ENCODE peak calls at places on chromosome 17, in four cellular contexts. One of them, this sample, is unnamed.

GRCh38 chr17:74873874-74874614 is 1.2 kb upstream of the FDXR start:
- DNase-seq in IMR-90: no peak
- DNase-seq in GM13977: no peak
- DNase-seq in RWPE1: peak; percentile 36
- DNase-seq in this sample: no peak

GRCh38 chr17:76446449-76447231 is 6.3 kb downstream of the UBE2O start:
- DNase-seq in IMR-90: peak; percentile 92
- DNase-seq in GM13977: no peak
- DNase-seq in RWPE1: peak; percentile 96
- DNase-seq in this sample: no peak

GRCh38 chr17:794876-795275 is 12.7 kb downstream of the MRM3 start:
- DNase-seq in IMR-90: peak; percentile 59
- DNase-seq in GM13977: peak; percentile 85
- DNase-seq in RWPE1: peak; percentile 49
- DNase-seq in this sample: peak; percentile 72

GRCh38 chr17:7019839-7020519 is 2.9 kb upstream of the BCL6B start:
- DNase-seq in IMR-90: peak; percentile 23
- DNase-seq in GM13977: no peak
- DNase-seq in RWPE1: no peak
- DNase-seq in this sample: no peak

GRCh38 chr17:7408341-7408740 is 696 bp downstream of the NLGN2 start:
- DNase-seq in IMR-90: no peak
- DNase-seq in GM13977: no peak
- DNase-seq in RWPE1: no peak
- DNase-seq in this sample: no peak

GRCh38 chr17:41894791-41895331 is 23.9 kb downstream of the ACLY start:
- DNase-seq in IMR-90: peak; percentile 90
- DNase-seq in GM13977: no peak
- DNase-seq in RWPE1: no peak
- DNase-seq in this sample: no peak

GRCh38 chr17:31431795-31432658 is 40.6 kb downstream of the RAB11FIP4 start:
- DNase-seq in IMR-90: no peak
- DNase-seq in GM13977: no peak
- DNase-seq in RWPE1: no peak
- DNase-seq in this sample: no peak

GRCh38 chr17:82752371-82753200 is 721 bp downstream of the TBCD start:
- DNase-seq in IMR-90: no peak
- DNase-seq in GM13977: peak; percentile 60
- DNase-seq in RWPE1: peak; percentile 17
- DNase-seq in this sample: peak; percentile 55

GRCh38 chr17:32596666-32597065 is 109.9 kb downstream of the CDK5R1 start:
- DNase-seq in IMR-90: peak; percentile 5
- DNase-seq in GM13977: peak; percentile 69
- DNase-seq in RWPE1: no peak
- DNase-seq in this sample: peak; percentile 61

GRCh38 chr17:60094754-60095153 is 16.0 kb upstream of the HEATR6 start:
- DNase-seq in IMR-90: no peak
- DNase-seq in GM13977: no peak
- DNase-seq in RWPE1: no peak
- DNase-seq in this sample: no peak

GRCh38 chr17:44376124-44376523 is 12.5 kb upstream of the FAM171A2 start:
- DNase-seq in IMR-90: peak; percentile 10
- DNase-seq in GM13977: peak; percentile 77
- DNase-seq in RWPE1: no peak
- DNase-seq in this sample: peak; percentile 73

GRCh38 chr17:75933836-75934235 is 7.0 kb downstream of the FBF1 start:
- DNase-seq in IMR-90: peak; percentile 31
- DNase-seq in GM13977: no peak
- DNase-seq in RWPE1: no peak
- DNase-seq in this sample: no peak

GRCh38 chr17:10652984-10653680 is 4.0 kb downstream of the MYH3 start:
- DNase-seq in IMR-90: no peak
- DNase-seq in GM13977: peak; percentile 45
- DNase-seq in RWPE1: no peak
- DNase-seq in this sample: peak; percentile 52

GRCh38 chr17:78111012-78111726 is 17.4 kb downstream of the TMC6 start:
- DNase-seq in IMR-90: no peak
- DNase-seq in GM13977: no peak
- DNase-seq in RWPE1: no peak
- DNase-seq in this sample: no peak

GRCh38 chr17:27575100-27575911 is 55.7 kb upstream of the LGALS9 start:
- DNase-seq in IMR-90: no peak
- DNase-seq in GM13977: no peak
- DNase-seq in RWPE1: no peak
- DNase-seq in this sample: no peak

GRCh38 chr17:44898768-44899073 is 524 bp downstream of the EFTUD2 start:
- DNase-seq in IMR-90: no peak
- DNase-seq in GM13977: no peak
- DNase-seq in RWPE1: peak; percentile 59
- DNase-seq in this sample: no peak

GRCh38 chr17:27862848-27863247 is 30.3 kb downstream of the LYRM9 start:
- DNase-seq in IMR-90: no peak
- DNase-seq in GM13977: no peak
- DNase-seq in RWPE1: no peak
- DNase-seq in this sample: no peak

GRCh38 chr17:80657561-80657960 is 112.9 kb downstream of the RPTOR start:
- DNase-seq in IMR-90: no peak
- DNase-seq in GM13977: no peak
- DNase-seq in RWPE1: no peak
- DNase-seq in this sample: no peak

GRCh38 chr17:47967607-47968252 is 3.2 kb upstream of the CDK5RAP3 start:
- DNase-seq in IMR-90: peak; percentile 89
- DNase-seq in GM13977: no peak
- DNase-seq in RWPE1: peak; percentile 83
- DNase-seq in this sample: no peak

GRCh38 chr17:50621562-50621961 is 13.1 kb upstream of the ABCC3 start:
- DNase-seq in IMR-90: peak; percentile 50
- DNase-seq in GM13977: no peak
- DNase-seq in RWPE1: no peak
- DNase-seq in this sample: no peak

GRCh38 chr17:3727041-3727440 is 3.3 kb downstream of the HASPIN start:
- DNase-seq in IMR-90: no peak
- DNase-seq in GM13977: peak; percentile 47
- DNase-seq in RWPE1: no peak
- DNase-seq in this sample: no peak
- TF ChIP-seq CTCF in IMR-90: no peak
- TF ChIP-seq CTCF in GM13977: no peak
- TF ChIP-seq CTCF in RWPE1: no peak
- TF ChIP-seq CTCF in this sample: no peak

GRCh38 chr17:65800655-65801054 is 239.2 kb upstream of the AXIN2 start:
- DNase-seq in IMR-90: no peak
- DNase-seq in GM13977: no peak
- DNase-seq in RWPE1: no peak
- DNase-seq in this sample: no peak

GRCh38 chr17:65797101-65797500 is 235.7 kb upstream of the AXIN2 start:
- DNase-seq in IMR-90: peak; percentile 4
- DNase-seq in GM13977: no peak
- DNase-seq in RWPE1: no peak
- DNase-seq in this sample: no peak

GRCh38 chr17:65799454-65799853 is 238.0 kb upstream of the AXIN2 start:
- DNase-seq in IMR-90: no peak
- DNase-seq in GM13977: no peak
- DNase-seq in RWPE1: no peak
- DNase-seq in this sample: no peak

GRCh38 chr17:65799869-65800268 is 238.4 kb upstream of the AXIN2 start:
- DNase-seq in IMR-90: peak; percentile 28
- DNase-seq in GM13977: no peak
- DNase-seq in RWPE1: no peak
- DNase-seq in this sample: no peak

DNA sequence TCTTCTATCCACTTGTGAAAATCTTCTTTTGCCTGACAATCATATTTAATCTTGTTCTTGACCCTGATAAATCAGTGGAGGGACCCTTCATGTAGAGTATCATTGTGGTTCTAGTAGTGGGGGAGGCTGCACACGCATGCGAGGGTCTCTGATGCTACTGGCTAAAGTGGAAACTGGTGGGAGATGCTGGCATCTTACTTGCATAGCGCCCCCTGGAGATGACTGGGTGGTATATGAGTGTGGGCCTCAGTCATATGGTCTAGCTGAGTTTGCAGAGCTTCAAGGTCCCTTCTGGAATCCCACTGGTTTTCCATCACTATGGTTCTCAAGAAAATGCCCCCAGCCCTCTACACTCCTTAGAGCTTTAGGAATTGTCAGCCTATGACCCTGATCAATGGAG is 236.4 kb upstream of the AXIN2 start:
- DNase-seq in IMR-90: no peak
- DNase-seq in GM13977: no peak
- DNase-seq in RWPE1: no peak
- DNase-seq in this sample: no peak
- TF ChIP-seq CTCF in IMR-90: no peak
- TF ChIP-seq CTCF in GM13977: peak; percentile 12
- TF ChIP-seq CTCF in RWPE1: no peak
- TF ChIP-seq CTCF in this sample: no peak

GRCh38 chr17:63497708-63498483 is 21.0 kb downstream of the ACE start:
- DNase-seq in IMR-90: peak; percentile 13
- DNase-seq in GM13977: no peak
- DNase-seq in RWPE1: no peak
- DNase-seq in this sample: no peak
- TF ChIP-seq CTCF in IMR-90: peak; percentile 26
- TF ChIP-seq CTCF in GM13977: no peak
- TF ChIP-seq CTCF in RWPE1: no peak
- TF ChIP-seq CTCF in this sample: no peak

GRCh38 chr17:3512512-3513171 is 36.8 kb downstream of the ASPA start:
- DNase-seq in IMR-90: peak; percentile 20
- DNase-seq in GM13977: no peak
- DNase-seq in RWPE1: no peak
- DNase-seq in this sample: no peak

GRCh38 chr17:3510090-3510489 is 34.3 kb downstream of the ASPA start:
- DNase-seq in IMR-90: no peak
- DNase-seq in GM13977: no peak
- DNase-seq in RWPE1: no peak
- DNase-seq in this sample: no peak

GRCh38 chr17:3513305-3514035 is 37.7 kb downstream of the ASPA start:
- DNase-seq in IMR-90: no peak
- DNase-seq in GM13977: no peak
- DNase-seq in RWPE1: no peak
- DNase-seq in this sample: no peak

GRCh38 chr17:3511841-3512511 is 36.2 kb downstream of the ASPA start:
- DNase-seq in IMR-90: no peak
- DNase-seq in GM13977: no peak
- DNase-seq in RWPE1: no peak
- DNase-seq in this sample: no peak

DNA sequence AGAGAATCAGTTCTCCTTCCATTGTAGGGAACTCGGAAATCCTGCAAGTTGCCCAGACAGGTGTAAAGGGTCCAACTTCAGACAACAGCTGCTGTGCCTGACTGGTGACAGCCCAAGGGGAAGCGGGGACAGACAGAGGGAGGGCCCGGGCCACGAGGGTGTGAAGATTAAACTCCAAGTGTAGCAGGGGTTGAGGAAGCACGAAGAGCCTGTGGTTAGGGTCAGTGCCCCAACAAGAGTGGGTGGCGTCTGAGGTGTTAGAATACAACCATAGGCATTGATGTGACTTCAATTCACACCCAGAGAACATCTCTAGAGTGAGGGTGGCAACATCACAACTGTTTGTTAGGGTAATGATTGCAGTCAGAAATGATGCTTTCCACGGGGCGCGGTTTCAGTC is 39.1 kb downstream of the ASPA start:
- DNase-seq in IMR-90: no peak
- DNase-seq in GM13977: no peak
- DNase-seq in RWPE1: no peak
- DNase-seq in this sample: no peak
- TF ChIP-seq CTCF in IMR-90: no peak
- TF ChIP-seq CTCF in GM13977: no peak
- TF ChIP-seq CTCF in RWPE1: no peak
- TF ChIP-seq CTCF in this sample: no peak

GRCh38 chr17:81705518-81706231 is 2.5 kb downstream of the MRPL12 start:
- DNase-seq in IMR-90: no peak
- DNase-seq in GM13977: no peak
- DNase-seq in RWPE1: no peak
- DNase-seq in this sample: no peak

GRCh38 chr17:81700353-81701287 is 2.5 kb upstream of the MRPL12 start:
- DNase-seq in IMR-90: no peak
- DNase-seq in GM13977: no peak
- DNase-seq in RWPE1: no peak
- DNase-seq in this sample: no peak

GRCh38 chr17:81703747-81704654 is 834 bp downstream of the MRPL12 start:
- DNase-seq in IMR-90: no peak
- DNase-seq in GM13977: no peak
- DNase-seq in RWPE1: no peak
- DNase-seq in this sample: no peak

GRCh38 chr17:81701288-81702071 is 1.7 kb upstream of the MRPL12 start:
- DNase-seq in IMR-90: no peak
- DNase-seq in GM13977: no peak
- DNase-seq in RWPE1: peak; percentile 20
- DNase-seq in this sample: no peak

GRCh38 chr17:81702934-81703746 is at the start of gene MRPL12:
- DNase-seq in IMR-90: peak; percentile 89
- DNase-seq in GM13977: peak; percentile 99
- DNase-seq in RWPE1: peak; percentile 86
- DNase-seq in this sample: peak; percentile 98
- TF ChIP-seq CTCF in IMR-90: no peak
- TF ChIP-seq CTCF in GM13977: no peak
- TF ChIP-seq CTCF in RWPE1: no peak
- TF ChIP-seq CTCF in this sample: no peak

DNA sequence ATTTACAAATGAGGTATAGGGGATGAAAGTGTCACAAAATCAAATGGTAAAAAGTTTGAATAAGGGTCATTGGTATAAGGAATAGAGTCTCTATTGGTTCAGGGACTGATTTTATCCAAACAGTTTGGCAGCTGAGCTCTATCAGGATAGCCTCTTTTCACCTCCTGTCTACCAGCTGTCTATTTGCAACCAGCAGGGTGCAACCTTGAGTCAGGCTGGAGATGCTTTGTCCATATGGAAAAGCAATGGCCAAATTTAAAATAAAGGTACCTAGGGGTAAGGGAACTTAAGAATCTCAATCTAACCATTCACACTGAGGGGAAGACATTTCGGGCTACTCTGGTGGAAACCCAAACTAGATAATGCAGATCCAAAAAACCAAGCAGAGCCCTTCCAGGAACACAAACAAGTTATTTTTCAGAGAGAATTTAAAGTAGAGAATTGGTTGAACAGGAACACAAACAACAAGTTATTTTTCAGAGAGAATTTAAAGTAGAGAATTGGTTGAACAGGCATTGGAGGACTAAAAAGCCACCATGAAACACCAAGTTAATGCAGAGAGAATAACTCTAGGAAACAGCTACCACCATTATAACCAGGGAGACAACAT is 12.6 kb upstream of the CA10 start:
- DNase-seq in IMR-90: no peak
- DNase-seq in GM13977: no peak
- DNase-seq in RWPE1: peak; percentile 45
- DNase-seq in this sample: no peak
- TF ChIP-seq CTCF in IMR-90: peak; percentile 21
- TF ChIP-seq CTCF in GM13977: peak; percentile 39
- TF ChIP-seq CTCF in RWPE1: peak; percentile 35
- TF ChIP-seq CTCF in this sample: peak; percentile 15